ENCODE peak calls at places on chromosomes 13 and 19, in four cellular contexts. A is breast epithelium, W is body of pancreas, O is transverse colon. V is an unnamed sample.
A peak's percentile ranks its signal among the peaks of the same experiment; 100 is the strongest.

GRCh38 chr19:8083141-8083540 is 30.6 kb downstream of the CCL25 start:
- DNase-seq in A (no peak), W (no peak), O (no peak), V (no peak)

GRCh38 chr13:92807343-92807742 is 419.3 kb upstream of the GPC6 start:
- DNase-seq in A (no peak), W (no peak), O (no peak), V (no peak)

GRCh38 chr13:48571121-48571901 is 38.4 kb upstream of the RCBTB2 start:
- DNase-seq in A (no peak), W (no peak), O (no peak), V (no peak)

GRCh38 chr13:32905063-32905863 is 111.0 kb upstream of the KL start:
- DNase-seq in A (no peak), W (no peak), O (no peak), V (peak; percentile 17)

GRCh38 chr19:9945319-9945966 is 9.1 kb upstream of the OLFM2 start:
- DNase-seq in A (peak; percentile 67), W (peak; percentile 57), O (peak; percentile 73), V (no peak)

GRCh38 chr19:38277969-38278680 is 13.8 kb downstream of the SPINT2 start:
- DNase-seq in A (no peak), W (peak; percentile 54), O (no peak), V (no peak)

GRCh38 chr13:75366380-75367280 is 115.3 kb downstream of the TBC1D4 start:
- DNase-seq in A (no peak), W (no peak), O (no peak), V (no peak)

GRCh38 chr13:48234652-48235099 is 1.7 kb downstream of the ITM2B start:
- DNase-seq in A (no peak), W (no peak), O (no peak), V (no peak)

GRCh38 chr13:28320209-28320608 is 174.7 kb downstream of the FLT1 start:
- DNase-seq in A (no peak), W (no peak), O (no peak), V (no peak)

GRCh38 chr13:48236528-48237353 is 3.7 kb downstream of the ITM2B start:
- DNase-seq in A (no peak), W (no peak), O (no peak), V (no peak)

GRCh38 chr19:42473686-42474085 is 30.9 kb upstream of the CXCL17 start:
- DNase-seq in A (no peak), W (no peak), O (no peak), V (no peak)

GRCh38 chr13:66691149-66691548 is 539.0 kb downstream of the PCDH9 start:
- DNase-seq in A (no peak), W (no peak), O (no peak), V (no peak)

GRCh38 chr13:91572439-91572838 is 174.0 kb downstream of the GPC5 start:
- DNase-seq in A (no peak), W (no peak), O (no peak), V (no peak)

GRCh38 chr19:3292958-3293529 is 68.6 kb downstream of the CELF5 start:
- DNase-seq in A (no peak), W (no peak), O (peak; percentile 30), V (no peak)

GRCh38 chr19:49590971-49591730 is at the start of gene PRR12:
- DNase-seq in A (no peak), W (peak; percentile 70), O (peak; percentile 68), V (peak; percentile 80)

GRCh38 chr13:28579334-28579733 is 79.6 kb upstream of the POMP start:
- DNase-seq in A (no peak), W (no peak), O (no peak), V (no peak)

GRCh38 chr13:20442798-20443381 is 82.8 kb downstream of the CRYL1 start:
- DNase-seq in A (no peak), W (no peak), O (peak; percentile 88), V (no peak)

GRCh38 chr19:51572415-51572814 is 1.3 kb downstream of the ZNF175 start:
- DNase-seq in A (no peak), W (no peak), O (no peak), V (no peak)

GRCh38 chr19:46725036-46725820 is 8.3 kb upstream of the PRKD2 start:
- DNase-seq in A (no peak), W (no peak), O (no peak), V (no peak)

GRCh38 chr19:17414097-17414496 is 5.8 kb upstream of the MVB12A start:
- DNase-seq in A (no peak), W (no peak), O (no peak), V (no peak)

GRCh38 chr13:99989376-99990044 is 7.9 kb downstream of the ZIC2 start:
- DNase-seq in A (no peak), W (no peak), O (no peak), V (no peak)

GRCh38 chr19:35545855-35546381 is 492 bp downstream of the TMEM147 start:
- DNase-seq in A (no peak), W (peak; percentile 32), O (peak; percentile 60), V (peak; percentile 71)

GRCh38 chr19:3817761-3818160 is 31.6 kb upstream of the MATK start:
- DNase-seq in A (no peak), W (no peak), O (no peak), V (no peak)

GRCh38 chr13:45575146-45575829 is 40.3 kb downstream of the ERICH6B start:
- DNase-seq in A (no peak), W (no peak), O (no peak), V (no peak)

GRCh38 chr13:112931028-112931934 is 37.7 kb upstream of the MCF2L start:
- DNase-seq in A (peak; percentile 69), W (no peak), O (peak; percentile 57), V (no peak)

GRCh38 chr13:35549481-35549880 is 73.0 kb upstream of the MAB21L1 start:
- DNase-seq in A (no peak), W (no peak), O (no peak), V (no peak)

GRCh38 chr19:40658031-40658430 is 32.4 kb downstream of the NUMBL start:
- DNase-seq in A (no peak), W (no peak), O (no peak), V (no peak)

GRCh38 chr13:111034811-111035210 is 80.3 kb upstream of the ARHGEF7 start:
- DNase-seq in A (no peak), W (no peak), O (no peak), V (no peak)

GRCh38 chr19:23415561-23416191 is 20.4 kb upstream of the ZNF91 start:
- DNase-seq in A (no peak), W (peak; percentile 19), O (peak; percentile 86), V (no peak)

GRCh38 chr19:28296506-28296905 is 916.4 kb downstream of the UQCRFS1 start:
- DNase-seq in A (no peak), W (no peak), O (no peak), V (no peak)

GRCh38 chr19:15374796-15375440 is 4.7 kb downstream of the AKAP8 start:
- DNase-seq in A (no peak), W (no peak), O (no peak), V (no peak)

GRCh38 chr19:48391100-48392005 is at the start of gene KDELR1:
- DNase-seq in A (peak; percentile 78), W (peak; percentile 78), O (peak; percentile 82), V (peak; percentile 84)
- TF ChIP-seq POLR2A in A (peak; percentile 50), W (peak; percentile 46), O (peak; percentile 65), V (peak; percentile 22)

GRCh38 chr19:11435833-11436313 is 438 bp downstream of the PRKCSH start:
- DNase-seq in A (no peak), W (no peak), O (peak; percentile 45), V (no peak)

GRCh38 chr19:11437955-11438354 is 2.5 kb downstream of the PRKCSH start:
- DNase-seq in A (no peak), W (no peak), O (peak; percentile 43), V (no peak)

GRCh38 chr19:11434703-11435056 is 241 bp downstream of the ODAD3 start:
- DNase-seq in A (no peak), W (no peak), O (no peak), V (no peak)

DNA sequence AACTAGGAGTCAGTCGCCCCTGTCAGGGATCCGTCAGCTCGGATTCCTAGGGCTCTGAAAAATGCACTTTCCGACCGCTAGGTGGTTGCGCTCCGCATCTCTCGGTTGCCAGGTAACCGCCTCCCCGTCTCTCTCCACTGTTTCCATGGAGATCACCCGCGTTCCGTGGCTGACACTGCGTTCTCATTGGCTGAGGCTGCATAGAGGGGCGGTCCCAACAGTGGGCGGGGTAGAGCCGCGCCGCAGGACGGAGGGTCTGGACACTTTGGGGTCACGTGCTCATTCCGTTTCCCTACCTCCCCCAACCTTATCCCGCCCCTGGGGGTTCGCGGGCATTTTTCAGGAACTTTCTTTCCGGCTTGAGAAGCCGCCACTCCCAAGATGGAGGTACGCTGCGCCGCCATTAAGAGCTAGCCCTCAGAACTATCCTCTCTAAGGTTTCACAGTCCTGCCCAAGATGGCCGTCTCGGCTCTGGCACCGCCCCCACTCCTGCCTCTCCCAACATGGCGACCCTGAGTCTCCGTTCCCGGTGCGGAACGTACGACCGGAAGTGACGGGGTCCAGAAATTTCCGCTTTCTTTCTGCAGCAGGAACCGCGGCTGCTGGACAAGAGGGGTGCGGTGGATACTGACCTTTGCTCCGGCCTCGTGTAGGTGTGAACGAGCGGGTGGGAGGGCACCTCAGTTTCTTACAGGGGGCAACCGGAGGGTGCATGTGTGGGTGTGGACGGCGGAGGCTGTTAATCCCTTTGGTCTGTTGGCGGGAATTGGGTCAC is at the start of the genes ODAD3 and PRKCSH:
- DNase-seq in A (peak; percentile 99), W (peak; percentile 99), O (peak; percentile 99), V (peak; percentile 96)
- TF ChIP-seq POLR2A in A (no peak), W (peak; percentile 73), O (peak; percentile 64), V (peak; percentile 81)

GRCh38 chr19:12670159-12670928 is 3.7 kb downstream of the WDR83 start:
- DNase-seq in A (no peak), W (no peak), O (no peak), V (no peak)

GRCh38 chr19:12668937-12669271 is 2.3 kb downstream of the WDR83 start:
- DNase-seq in A (peak; percentile 63), W (peak; percentile 43), O (peak; percentile 62), V (no peak)

GRCh38 chr19:12668346-12668745 is 1.7 kb downstream of the WDR83 start:
- DNase-seq in A (no peak), W (no peak), O (no peak), V (no peak)

GRCh38 chr19:12667903-12668302 is 1.3 kb downstream of the WDR83 start:
- DNase-seq in A (no peak), W (no peak), O (no peak), V (no peak)

DNA sequence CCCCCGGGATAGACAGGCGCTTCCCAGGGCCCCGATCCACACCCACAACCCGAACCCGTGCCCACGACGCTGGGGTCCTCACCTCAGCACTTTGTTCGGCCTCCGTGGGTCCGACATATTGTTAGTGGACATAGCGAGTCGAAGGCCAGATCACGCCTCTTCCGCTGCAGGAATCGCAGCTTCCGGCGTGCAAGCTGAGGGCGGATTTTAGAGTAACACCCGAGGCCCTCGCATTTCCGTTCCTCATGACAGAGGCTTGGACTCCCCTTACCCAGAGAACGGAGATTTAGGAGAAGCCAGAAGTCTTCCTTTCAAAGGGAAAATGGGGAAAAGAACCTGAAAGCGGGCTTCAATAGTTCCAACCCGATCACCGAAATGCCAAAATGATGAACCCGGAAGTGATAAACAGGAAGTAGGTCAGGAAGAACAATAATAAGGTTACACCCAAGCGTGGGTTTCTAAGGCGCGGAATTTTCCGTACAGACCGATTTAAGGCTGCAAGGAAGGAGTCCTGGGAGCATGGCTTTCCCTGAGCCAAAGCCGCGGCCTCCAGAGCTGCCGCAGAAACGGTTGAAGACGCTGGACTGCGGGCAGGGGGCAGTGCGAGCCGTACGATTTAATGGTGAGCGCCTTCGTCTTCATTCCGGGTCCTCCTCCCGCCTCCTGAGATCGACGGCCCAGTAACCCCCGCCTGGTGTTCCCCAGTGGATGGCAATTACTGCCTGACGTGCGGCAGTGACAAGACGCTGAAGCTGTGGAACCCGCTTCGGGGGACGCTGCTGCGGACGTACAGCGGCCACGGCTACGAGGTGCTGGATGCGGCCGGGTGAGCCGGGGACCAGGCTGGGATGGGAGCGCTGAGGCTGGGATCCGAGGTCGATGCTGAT is 2.9 kb downstream of the WDR83 start:
- DNase-seq in A (peak; percentile 79), W (peak; percentile 83), O (peak; percentile 81), V (peak; percentile 68)
- TF ChIP-seq POLR2A in A (peak; percentile 37), W (peak; percentile 62), O (peak; percentile 47), V (peak; percentile 72)

GRCh38 chr19:36849701-36850645 is 703 bp upstream of the ZNF345 start:
- DNase-seq in A (peak; percentile 81), W (peak; percentile 85), O (peak; percentile 93), V (peak; percentile 78)
- TF ChIP-seq POLR2A in A (no peak), W (peak; percentile 56), O (peak; percentile 52), V (peak; percentile 68)

V was measured in GM12892.